ENCODE peak calls at places on chromosomes 4 and X, in nine cellular contexts. L is caudate nucleus; V is erythroblast; B is CD8-positive, alpha-beta memory T cell; T is activated naive CD4-positive, alpha-beta T cell; M is epithelial cell of prostate; C is A549; F is stimulated activated CD8-positive, alpha-beta memory T cell treated with anti-CD3 and anti-CD28 coated beads, Interleukin-4, amount 100 ng/mL, for 4 hours; P is suprapubic skin. W is an unnamed sample.

GRCh38 chr4:119692001-119692400 is 63.4 kb upstream of the PDE5A start:
- DNase-seq in F (no peak), B (no peak), L (no peak), T (no peak), C (no peak), P (no peak), M (no peak), V (no peak), W (no peak)

GRCh38 chr4:70940134-70940533 is 38.0 kb downstream of the MOB1B start:
- DNase-seq in T (no peak), M (no peak), F (no peak), C (no peak), P (no peak), L (no peak), B (no peak), V (peak), W (no peak)

GRCh38 chr4:41319553-41319952 is 62.8 kb downstream of the UCHL1 start:
- DNase-seq in L (no peak), C (peak), V (no peak), P (no peak), F (no peak), M (peak), T (no peak), B (no peak), W (no peak)

GRCh38 chr4:1578968-1579833 is 104.9 kb downstream of the FAM53A start:
- DNase-seq in F (peak), P (peak), B (peak), C (peak), M (peak), L (no peak), T (peak), V (peak), W (peak)

GRCh38 chr4:124745988-124746801 is 33.7 kb upstream of the ANKRD50 start:
- DNase-seq in F (no peak), T (no peak), C (no peak), B (no peak), P (no peak), V (no peak), L (no peak), M (no peak), W (no peak)

GRCh38 chr4:69974646-69975045 is 9.1 kb upstream of the CSN2 start:
- DNase-seq in L (no peak), T (no peak), F (no peak), B (no peak), C (no peak), P (no peak), V (no peak), M (no peak), W (no peak)

GRCh38 chrX:154443479-154443910 is 446 bp upstream of the FAM50A start:
- DNase-seq in B (no peak), T (no peak), V (peak), M (no peak), P (no peak), L (no peak), C (no peak), F (no peak), W (no peak)

GRCh38 chr4:7150083-7150635 is 42.2 kb upstream of the SORCS2 start:
- DNase-seq in P (no peak), C (no peak), V (no peak), T (no peak), M (no peak), B (no peak), F (no peak), L (no peak), W (no peak)

GRCh38 chr4:14743172-14743571 is 259.1 kb upstream of the CPEB2 start:
- DNase-seq in V (no peak), P (no peak), L (no peak), B (no peak), M (no peak), C (no peak), T (no peak), F (no peak), W (no peak)

GRCh38 chrX:17448188-17448587 is 73.2 kb downstream of the NHS start:
- DNase-seq in M (no peak), T (no peak), B (no peak), F (no peak), C (no peak), P (no peak), V (no peak), L (no peak), W (no peak)

GRCh38 chrX:153688900-153689590 is 1.3 kb downstream of the SLC6A8 start:
- DNase-seq in L (peak), P (no peak), M (no peak), F (no peak), T (no peak), C (no peak), B (no peak), V (peak), W (no peak)

GRCh38 chrX:111519215-111519614 is 7.8 kb downstream of the SERTM2 start:
- DNase-seq in C (no peak), M (no peak), F (no peak), B (no peak), V (no peak), P (no peak), T (no peak), L (no peak), W (no peak)

GRCh38 chr4:186534056-186534455 is 21.3 kb downstream of the MTNR1A start:
- DNase-seq in P (no peak), T (no peak), B (no peak), L (no peak), F (no peak), C (no peak), V (no peak), M (no peak), W (no peak)

GRCh38 chrX:131746491-131746968 is 202.7 kb downstream of the OR13H1 start:
- DNase-seq in F (no peak), T (no peak), P (peak), M (no peak), L (no peak), B (peak), C (peak), V (peak), W (no peak)

GRCh38 chrX:9907645-9908387 is 59.3 kb upstream of the CLDN34 start:
- DNase-seq in V (no peak), M (no peak), B (no peak), C (no peak), T (no peak), P (no peak), L (no peak), F (no peak), W (no peak)

GRCh38 chr4:101621120-101621519 is 169.4 kb upstream of the BANK1 start:
- DNase-seq in C (no peak), V (no peak), T (no peak), P (no peak), B (no peak), L (no peak), M (no peak), F (no peak), W (no peak)

GRCh38 chr4:65589331-65589730 is 81.0 kb downstream of the EPHA5 start:
- DNase-seq in T (no peak), V (no peak), L (no peak), P (no peak), F (no peak), C (no peak), M (no peak), B (no peak), W (no peak)

GRCh38 chrX:39772057-39772832 is 325.5 kb downstream of the BCOR start:
- DNase-seq in T (peak), V (no peak), C (no peak), P (no peak), B (peak), L (no peak), F (no peak), M (no peak), W (no peak)

GRCh38 chr4:168800926-168801325 is 209.1 kb downstream of the CBR4 start:
- DNase-seq in L (no peak), M (no peak), F (no peak), P (no peak), C (no peak), B (no peak), V (no peak), T (no peak), W (no peak)

GRCh38 chrX:129959493-129959832 is 23.0 kb upstream of the BCORL1 start:
- DNase-seq in M (no peak), F (no peak), T (no peak), P (no peak), V (no peak), C (no peak), L (no peak), B (no peak), W (no peak)

GRCh38 chr4:48331577-48332340 is 9.6 kb upstream of the SLAIN2 start:
- DNase-seq in V (peak), C (no peak), P (no peak), M (peak), L (no peak), F (no peak), B (no peak), T (no peak), W (peak)

GRCh38 chrX:44105228-44105913 is 132.2 kb upstream of the NDP start:
- DNase-seq in M (no peak), C (peak), L (no peak), F (no peak), T (no peak), V (no peak), B (no peak), P (no peak), W (no peak)

GRCh38 chrX:40012039-40012799 is 85.5 kb downstream of the BCOR start:
- DNase-seq in V (no peak), M (no peak), C (no peak), P (peak), L (no peak), T (no peak), F (no peak), B (no peak), W (no peak)

GRCh38 chr4:124530464-124531077 is 182.0 kb downstream of the ANKRD50 start:
- DNase-seq in M (no peak), C (peak), P (no peak), F (no peak), L (no peak), T (no peak), B (no peak), V (no peak), W (no peak)

GRCh38 chrX:2677764-2678163 is 13.3 kb upstream of the CD99 start:
- DNase-seq in M (peak), C (peak), L (no peak), P (peak), B (no peak), V (no peak), T (no peak), F (no peak), W (peak)

GRCh38 chrX:129759576-129760061 is 20.1 kb upstream of the SASH3 start:
- DNase-seq in P (no peak), T (no peak), F (no peak), V (peak), M (peak), C (peak), B (peak), L (peak), W (no peak)

GRCh38 chr4:53128959-53129358 is 236.9 kb downstream of the SCFD2 start:
- DNase-seq in F (no peak), T (no peak), L (no peak), M (no peak), B (no peak), V (no peak), P (no peak), C (no peak), W (no peak)

GRCh38 chr4:7043521-7044414 is 596 bp downstream of the TADA2B start:
- DNase-seq in V (peak), B (peak), M (no peak), F (no peak), T (peak), P (no peak), L (peak), C (peak), W (no peak)

GRCh38 chr4:183639291-183639690 is 19.7 kb downstream of the RWDD4 start:
- DNase-seq in L (no peak), B (no peak), P (no peak), V (no peak), T (no peak), C (no peak), F (no peak), M (no peak), W (no peak)

GRCh38 chr4:182240161-182241130 is 2.8 kb upstream of the TENM3 start:
- DNase-seq in F (no peak), P (no peak), V (no peak), M (no peak), C (peak), L (no peak), B (no peak), T (no peak), W (no peak)

GRCh38 chr4:108560624-108561023 is 59.8 kb upstream of the RPL34 start:
- DNase-seq in P (no peak), V (no peak), T (no peak), F (no peak), B (no peak), C (no peak), M (no peak), L (no peak), W (no peak)

GRCh38 chr4:139913398-139913990 is 240.5 kb downstream of the MAML3 start:
- DNase-seq in F (no peak), B (no peak), C (no peak), P (no peak), T (no peak), M (no peak), V (no peak), L (no peak), W (no peak)

GRCh38 chr4:2756691-2757350 is 685 bp upstream of the TNIP2 start:
- DNase-seq in C (no peak), M (no peak), F (no peak), L (no peak), V (no peak), T (no peak), P (no peak), B (no peak), W (no peak)

GRCh38 chrX:26783512-26784225 is 567.7 kb downstream of the MAGEB5 start:
- DNase-seq in P (no peak), V (peak), F (no peak), M (no peak), C (peak), L (no peak), B (no peak), T (no peak), W (no peak)

GRCh38 chr4:144955104-144955503 is 142.9 kb downstream of the ANAPC10 start:
- DNase-seq in L (no peak), M (no peak), F (no peak), V (no peak), P (no peak), C (no peak), B (no peak), T (no peak), W (no peak)